ENCODE peak calls at places on chromosomes 6 and 20, in nine cellular contexts. One of them, this sample, is unnamed.

GRCh38 chr6:106084973-106085686 is 1.0 kb upstream of the PRDM1 start:
- DNase-seq in stomach: no peak
- DNase-seq in H1: no peak
- DNase-seq in SK-N-SH: no peak
- DNase-seq in A549: peak; percentile 50
- DNase-seq in K562: no peak
- DNase-seq in sigmoid colon: no peak
- DNase-seq in transverse colon: no peak
- DNase-seq in ovary: no peak
- DNase-seq in this sample: peak; percentile 14

GRCh38 chr6:12578751-12579150 is 137.8 kb upstream of the PHACTR1 start:
- DNase-seq in stomach: no peak
- DNase-seq in H1: no peak
- DNase-seq in SK-N-SH: no peak
- DNase-seq in A549: peak; percentile 30
- DNase-seq in K562: no peak
- DNase-seq in sigmoid colon: no peak
- DNase-seq in transverse colon: no peak
- DNase-seq in ovary: no peak
- DNase-seq in this sample: no peak

GRCh38 chr6:160057080-160057479 is 64.5 kb upstream of the SLC22A1 start:
- DNase-seq in stomach: no peak
- DNase-seq in H1: no peak
- DNase-seq in SK-N-SH: no peak
- DNase-seq in A549: no peak
- DNase-seq in K562: no peak
- DNase-seq in sigmoid colon: no peak
- DNase-seq in transverse colon: peak; percentile 47
- DNase-seq in ovary: no peak
- DNase-seq in this sample: no peak

GRCh38 chr6:136860043-136860442 is 37.7 kb downstream of the PEX7 start:
- DNase-seq in stomach: no peak
- DNase-seq in H1: no peak
- DNase-seq in SK-N-SH: no peak
- DNase-seq in A549: no peak
- DNase-seq in K562: no peak
- DNase-seq in sigmoid colon: no peak
- DNase-seq in transverse colon: no peak
- DNase-seq in ovary: no peak
- DNase-seq in this sample: no peak

GRCh38 chr6:8494730-8495129 is 59.4 kb upstream of the SLC35B3 start:
- DNase-seq in stomach: no peak
- DNase-seq in H1: no peak
- DNase-seq in SK-N-SH: no peak
- DNase-seq in A549: no peak
- DNase-seq in K562: no peak
- DNase-seq in sigmoid colon: no peak
- DNase-seq in transverse colon: no peak
- DNase-seq in ovary: no peak
- DNase-seq in this sample: no peak

GRCh38 chr20:35697696-35698297 is 1.4 kb downstream of the NFS1 start:
- DNase-seq in stomach: peak; percentile 15
- DNase-seq in H1: no peak
- DNase-seq in SK-N-SH: no peak
- DNase-seq in A549: no peak
- DNase-seq in K562: no peak
- DNase-seq in sigmoid colon: peak; percentile 35
- DNase-seq in transverse colon: no peak
- DNase-seq in ovary: no peak
- DNase-seq in this sample: no peak

GRCh38 chr6:5478380-5478779 is 217.1 kb downstream of the FARS2 start:
- DNase-seq in stomach: no peak
- DNase-seq in H1: no peak
- DNase-seq in SK-N-SH: no peak
- DNase-seq in A549: no peak
- DNase-seq in K562: no peak
- DNase-seq in sigmoid colon: no peak
- DNase-seq in transverse colon: no peak
- DNase-seq in ovary: no peak
- DNase-seq in this sample: no peak

GRCh38 chr20:41466836-41467619 is 100.4 kb upstream of the EMILIN3 start:
- DNase-seq in stomach: no peak
- DNase-seq in H1: no peak
- DNase-seq in SK-N-SH: no peak
- DNase-seq in A549: no peak
- DNase-seq in K562: no peak
- DNase-seq in sigmoid colon: no peak
- DNase-seq in transverse colon: no peak
- DNase-seq in ovary: no peak
- DNase-seq in this sample: no peak

GRCh38 chr20:36493013-36493800 is 48.1 kb upstream of the MYL9 start:
- DNase-seq in stomach: no peak
- DNase-seq in H1: peak; percentile 67
- DNase-seq in SK-N-SH: peak; percentile 54
- DNase-seq in A549: peak; percentile 28
- DNase-seq in K562: peak; percentile 46
- DNase-seq in sigmoid colon: no peak
- DNase-seq in transverse colon: peak; percentile 26
- DNase-seq in ovary: no peak
- DNase-seq in this sample: no peak

GRCh38 chr6:131051316-131051715 is 11.7 kb downstream of the EPB41L2 start:
- DNase-seq in stomach: no peak
- DNase-seq in H1: no peak
- DNase-seq in SK-N-SH: no peak
- DNase-seq in A549: no peak
- DNase-seq in K562: no peak
- DNase-seq in sigmoid colon: no peak
- DNase-seq in transverse colon: no peak
- DNase-seq in ovary: no peak
- DNase-seq in this sample: no peak

GRCh38 chr6:53854843-53855567 is 60.2 kb downstream of the LRRC1 start:
- DNase-seq in stomach: no peak
- DNase-seq in H1: no peak
- DNase-seq in SK-N-SH: no peak
- DNase-seq in A549: peak; percentile 6
- DNase-seq in K562: no peak
- DNase-seq in sigmoid colon: no peak
- DNase-seq in transverse colon: no peak
- DNase-seq in ovary: no peak
- DNase-seq in this sample: no peak

GRCh38 chr6:114361036-114361435 is 18.2 kb upstream of the HS3ST5 start:
- DNase-seq in stomach: no peak
- DNase-seq in H1: no peak
- DNase-seq in SK-N-SH: no peak
- DNase-seq in A549: no peak
- DNase-seq in K562: no peak
- DNase-seq in sigmoid colon: no peak
- DNase-seq in transverse colon: no peak
- DNase-seq in ovary: no peak
- DNase-seq in this sample: no peak

GRCh38 chr6:96657344-96657743 is 94.4 kb downstream of the FHL5 start:
- DNase-seq in stomach: no peak
- DNase-seq in H1: no peak
- DNase-seq in SK-N-SH: no peak
- DNase-seq in A549: no peak
- DNase-seq in K562: no peak
- DNase-seq in sigmoid colon: no peak
- DNase-seq in transverse colon: no peak
- DNase-seq in ovary: no peak
- DNase-seq in this sample: no peak
- H3K4me1 ChIP-seq in stomach: no peaks in the 10 kb centered on the region
- H3K4me1 ChIP-seq in H1: no peaks in the 10 kb centered on the region
- H3K4me1 ChIP-seq in SK-N-SH: no peaks in the 10 kb centered on the region
- H3K4me1 ChIP-seq in A549: no peaks in the 10 kb centered on the region
- H3K4me1 ChIP-seq in K562: no peaks in the 10 kb centered on the region
- H3K4me1 ChIP-seq in sigmoid colon: no peaks in the 10 kb centered on the region
- H3K4me1 ChIP-seq in transverse colon: no peaks in the 10 kb centered on the region
- H3K4me1 ChIP-seq in ovary: no peaks in the 10 kb centered on the region
- H3K4me1 ChIP-seq in this sample: no peaks in the 10 kb centered on the region

GRCh38 chr20:62951896-62952372 is 575 bp upstream of the SLC17A9 start:
- DNase-seq in stomach: no peak
- DNase-seq in H1: no peak
- DNase-seq in SK-N-SH: no peak
- DNase-seq in A549: no peak
- DNase-seq in K562: no peak
- DNase-seq in sigmoid colon: peak; percentile 63
- DNase-seq in transverse colon: no peak
- DNase-seq in ovary: no peak
- DNase-seq in this sample: no peak

GRCh38 chr20:62951143-62951895 is 1.2 kb upstream of the SLC17A9 start:
- DNase-seq in stomach: no peak
- DNase-seq in H1: no peak
- DNase-seq in SK-N-SH: no peak
- DNase-seq in A549: no peak
- DNase-seq in K562: no peak
- DNase-seq in sigmoid colon: no peak
- DNase-seq in transverse colon: no peak
- DNase-seq in ovary: no peak
- DNase-seq in this sample: no peak

GRCh38 chr20:62950741-62951140 is 1.8 kb upstream of the SLC17A9 start:
- DNase-seq in stomach: no peak
- DNase-seq in H1: no peak
- DNase-seq in SK-N-SH: no peak
- DNase-seq in A549: no peak
- DNase-seq in K562: no peak
- DNase-seq in sigmoid colon: no peak
- DNase-seq in transverse colon: no peak
- DNase-seq in ovary: no peak
- DNase-seq in this sample: no peak

GRCh38 chr20:62949153-62949821 is 3.2 kb upstream of the SLC17A9 start:
- DNase-seq in stomach: no peak
- DNase-seq in H1: no peak
- DNase-seq in SK-N-SH: no peak
- DNase-seq in A549: peak; percentile 22
- DNase-seq in K562: no peak
- DNase-seq in sigmoid colon: peak; percentile 48
- DNase-seq in transverse colon: no peak
- DNase-seq in ovary: no peak
- DNase-seq in this sample: no peak

GRCh38 chr20:62949887-62950286 is 2.6 kb upstream of the SLC17A9 start:
- DNase-seq in stomach: no peak
- DNase-seq in H1: no peak
- DNase-seq in SK-N-SH: no peak
- DNase-seq in A549: no peak
- DNase-seq in K562: no peak
- DNase-seq in sigmoid colon: no peak
- DNase-seq in transverse colon: no peak
- DNase-seq in ovary: no peak
- DNase-seq in this sample: no peak
- TF ChIP-seq EP300 in stomach: no peak
- TF ChIP-seq EP300 in H1: no peak
- TF ChIP-seq EP300 in SK-N-SH: no peak
- TF ChIP-seq EP300 in A549: no peak
- TF ChIP-seq EP300 in K562: no peak
- TF ChIP-seq EP300 in sigmoid colon: no peak
- TF ChIP-seq EP300 in transverse colon: no peak
- TF ChIP-seq EP300 in ovary: no peak
- TF ChIP-seq EP300 in this sample: no peak

GRCh38 chr6:56821005-56821432 is 133.9 kb upstream of the BEND6 start:
- DNase-seq in stomach: no peak
- DNase-seq in H1: no peak
- DNase-seq in SK-N-SH: no peak
- DNase-seq in A549: no peak
- DNase-seq in K562: no peak
- DNase-seq in sigmoid colon: no peak
- DNase-seq in transverse colon: no peak
- DNase-seq in ovary: no peak
- DNase-seq in this sample: no peak

GRCh38 chr6:56816393-56816792 is 138.5 kb upstream of the BEND6 start:
- DNase-seq in stomach: no peak
- DNase-seq in H1: no peak
- DNase-seq in SK-N-SH: no peak
- DNase-seq in A549: no peak
- DNase-seq in K562: no peak
- DNase-seq in sigmoid colon: no peak
- DNase-seq in transverse colon: no peak
- DNase-seq in ovary: no peak
- DNase-seq in this sample: no peak

GRCh38 chr6:56815436-56815835 is 139.5 kb upstream of the BEND6 start:
- DNase-seq in stomach: no peak
- DNase-seq in H1: no peak
- DNase-seq in SK-N-SH: no peak
- DNase-seq in A549: no peak
- DNase-seq in K562: no peak
- DNase-seq in sigmoid colon: no peak
- DNase-seq in transverse colon: no peak
- DNase-seq in ovary: no peak
- DNase-seq in this sample: no peak

GRCh38 chr6:56819604-56820003 is 135.3 kb upstream of the BEND6 start:
- DNase-seq in stomach: no peak
- DNase-seq in H1: no peak
- DNase-seq in SK-N-SH: no peak
- DNase-seq in A549: no peak
- DNase-seq in K562: no peak
- DNase-seq in sigmoid colon: no peak
- DNase-seq in transverse colon: no peak
- DNase-seq in ovary: no peak
- DNase-seq in this sample: no peak

DNA sequence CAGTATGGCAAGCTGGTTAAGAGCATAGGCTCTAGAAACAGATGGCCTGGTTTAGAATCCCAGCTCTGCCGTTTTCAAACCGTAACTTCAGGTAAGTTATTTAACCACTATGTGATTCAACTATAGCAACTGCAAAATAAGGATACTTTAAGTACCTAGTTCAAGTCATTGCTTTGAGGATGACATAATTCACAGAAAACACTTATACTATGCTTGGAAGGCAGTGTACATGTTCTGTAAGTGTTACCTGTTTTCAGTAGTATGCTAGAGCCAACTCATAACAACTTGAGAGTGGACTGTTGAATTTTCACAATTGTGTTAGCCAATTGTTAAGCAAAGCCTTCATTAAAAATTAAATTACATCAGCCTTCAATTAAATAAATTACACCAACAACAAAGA is 134.8 kb upstream of the BEND6 start:
- DNase-seq in stomach: no peak
- DNase-seq in H1: no peak
- DNase-seq in SK-N-SH: no peak
- DNase-seq in A549: no peak
- DNase-seq in K562: no peak
- DNase-seq in sigmoid colon: no peak
- DNase-seq in transverse colon: no peak
- DNase-seq in ovary: no peak
- DNase-seq in this sample: no peak
- H3K4me1 ChIP-seq in stomach: no peaks in the 10 kb centered on the region
- H3K4me1 ChIP-seq in H1: peaks cover 4% of the 10 kb centered on the region
- H3K4me1 ChIP-seq in SK-N-SH: peaks cover 4% of the 10 kb centered on the region
- H3K4me1 ChIP-seq in A549: peaks cover 38% of the 10 kb centered on the region
- H3K4me1 ChIP-seq in K562: no peaks in the 10 kb centered on the region
- H3K4me1 ChIP-seq in sigmoid colon: peaks cover 48% of the 10 kb centered on the region
- H3K4me1 ChIP-seq in transverse colon: peaks cover 5% of the 10 kb centered on the region
- H3K4me1 ChIP-seq in ovary: peaks cover 2% of the 10 kb centered on the region
- H3K4me1 ChIP-seq in this sample: peaks cover 7% of the 10 kb centered on the region

DNA sequence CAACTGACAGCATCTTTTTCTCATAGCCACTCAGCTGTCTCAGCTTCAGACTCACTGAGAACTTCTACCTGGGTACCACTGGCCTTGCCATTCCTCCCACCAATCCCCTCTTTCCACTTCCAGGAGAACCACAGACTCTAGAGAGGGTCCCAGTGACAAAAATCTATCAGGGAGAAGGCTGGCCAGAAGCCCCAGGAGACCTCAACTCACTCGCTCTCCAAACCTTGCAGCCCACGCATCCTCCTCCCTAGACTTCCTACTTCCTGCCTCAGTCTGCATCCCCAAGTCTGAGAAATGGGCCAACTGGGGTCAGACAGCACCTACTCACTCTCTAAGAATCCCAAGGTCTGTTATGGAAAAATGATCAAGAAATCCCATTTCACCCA is 1.2 kb downstream of the TMEM239 start:
- DNase-seq in stomach: no peak
- DNase-seq in H1: no peak
- DNase-seq in SK-N-SH: no peak
- DNase-seq in A549: no peak
- DNase-seq in K562: no peak
- DNase-seq in sigmoid colon: no peak
- DNase-seq in transverse colon: no peak
- DNase-seq in ovary: no peak
- DNase-seq in this sample: no peak
- TF ChIP-seq EP300 in stomach: no peak
- TF ChIP-seq EP300 in H1: no peak
- TF ChIP-seq EP300 in SK-N-SH: no peak
- TF ChIP-seq EP300 in A549: no peak
- TF ChIP-seq EP300 in K562: no peak
- TF ChIP-seq EP300 in sigmoid colon: no peak
- TF ChIP-seq EP300 in transverse colon: no peak
- TF ChIP-seq EP300 in ovary: no peak
- TF ChIP-seq EP300 in this sample: no peak

This sample was measured in tibial nerve.